ENCODE peak calls at places on chromosomes 11 and 22, in seven cellular contexts. C is brain microvascular endothelial cell, H is nephron progenitor cell, P is AG10803, B is fibroblast of villous mesenchyme, A is right atrium auricular region, F is H1. J is an unnamed sample.

GRCh38 chr22:32850591-32851517 is 49.3 kb downstream of the TIMP3 start:
- DNase-seq in B (peak; percentile 76), H (no peak), F (no peak), P (peak; percentile 72), C (no peak), A (peak; percentile 92), J (peak; percentile 45)

GRCh38 chr11:93517041-93517440 is 26.1 kb downstream of the SMCO4 start:
- DNase-seq in P (no peak), H (no peak), C (no peak), F (no peak), A (no peak), B (no peak), J (no peak)

GRCh38 chr11:46367244-46367915 is 14.1 kb upstream of the MDK start:
- DNase-seq in B (peak; percentile 64), A (no peak), C (no peak), P (peak; percentile 54), F (no peak), H (peak; percentile 84), J (peak; percentile 68)

GRCh38 chr11:6377902-6378694 is 12.2 kb upstream of the SMPD1 start:
- DNase-seq in P (no peak), C (no peak), H (no peak), F (no peak), A (no peak), B (no peak), J (no peak)

GRCh38 chr11:132024587-132025295 is 654.3 kb downstream of the NTM start:
- DNase-seq in A (no peak), F (no peak), P (peak; percentile 68), B (peak; percentile 30), C (peak; percentile 89), H (no peak), J (peak; percentile 74)

GRCh38 chr22:48523091-48523490 is 1304.6 kb downstream of the BRD1 start:
- DNase-seq in F (no peak), B (no peak), H (no peak), P (no peak), C (no peak), A (no peak), J (no peak)

GRCh38 chr11:22640862-22641261 is 15.2 kb upstream of the FANCF start:
- DNase-seq in B (no peak), A (no peak), H (no peak), F (no peak), P (no peak), C (no peak), J (no peak)

GRCh38 chr11:69859275-69859934 is 40.2 kb upstream of the FGF3 start:
- DNase-seq in H (no peak), C (no peak), P (no peak), B (no peak), A (no peak), F (no peak), J (no peak)

GRCh38 chr11:9851366-9851765 is 187.5 kb downstream of the SWAP70 start:
- DNase-seq in C (no peak), B (peak; percentile 82), P (peak; percentile 66), F (no peak), H (no peak), A (no peak), J (peak; percentile 69)

GRCh38 chr22:38012604-38013072 is 28.3 kb upstream of the SOX10 start:
- DNase-seq in H (no peak), F (no peak), A (no peak), C (peak; percentile 67), P (no peak), B (no peak), J (peak; percentile 58)

GRCh38 chr11:15157738-15158137 is 43.0 kb downstream of the INSC start:
- DNase-seq in H (no peak), C (no peak), F (no peak), P (no peak), B (no peak), A (no peak), J (peak; percentile 21)

GRCh38 chr11:15705886-15706285 is 591.2 kb downstream of the INSC start:
- DNase-seq in P (no peak), H (no peak), B (peak; percentile 83), F (no peak), C (no peak), A (no peak), J (no peak)

GRCh38 chr11:66063900-66064299 is 6.2 kb upstream of the PACS1 start:
- DNase-seq in B (no peak), P (no peak), F (no peak), A (no peak), C (no peak), H (no peak), J (no peak)

GRCh38 chr11:36075053-36075452 is 131.2 kb downstream of the LDLRAD3 start:
- DNase-seq in B (peak; percentile 98), F (no peak), P (peak; percentile 97), C (peak; percentile 65), A (no peak), H (no peak), J (peak; percentile 94)

GRCh38 chr11:78870655-78871054 is 296.0 kb upstream of the NARS2 start:
- DNase-seq in B (no peak), C (no peak), A (no peak), H (no peak), F (no peak), P (no peak), J (no peak)

GRCh38 chr11:94457118-94458029 is 36.3 kb downstream of the MRE11 start:
- DNase-seq in A (no peak), B (no peak), H (no peak), C (peak; percentile 7), F (no peak), P (no peak), J (peak; percentile 16)

GRCh38 chr22:40654522-40655167 is 18.1 kb upstream of the MRTFA start:
- DNase-seq in P (peak; percentile 71), B (peak; percentile 86), C (peak; percentile 59), H (no peak), F (no peak), A (peak; percentile 69), J (peak; percentile 85)

GRCh38 chr11:15073361-15074205 is at the start of gene CALCB:
- DNase-seq in P (peak; percentile 12), F (no peak), H (peak; percentile 4), C (no peak), A (no peak), B (peak; percentile 9), J (peak; percentile 32)

GRCh38 chr11:68838572-68838964 is 3.1 kb downstream of the CPT1A start:
- DNase-seq in A (peak; percentile 70), C (no peak), H (no peak), F (no peak), P (peak; percentile 40), B (no peak), J (peak; percentile 30)

GRCh38 chr11:104146421-104146820 is 17.5 kb downstream of the PDGFD start:
- DNase-seq in H (no peak), P (peak; percentile 82), F (no peak), B (peak; percentile 59), A (no peak), C (no peak), J (peak; percentile 37)

GRCh38 chr11:68327586-68328370 is 15.4 kb downstream of the LRP5 start:
- DNase-seq in B (no peak), A (no peak), H (no peak), F (no peak), P (no peak), C (no peak), J (no peak)

GRCh38 chr11:110527146-110527545 is 97.4 kb downstream of the FDX1 start:
- DNase-seq in P (peak; percentile 31), C (no peak), B (no peak), A (no peak), F (no peak), H (no peak), J (peak; percentile 46)

GRCh38 chr11:128903248-128904041 is 12.3 kb downstream of the KCNJ5 start:
- DNase-seq in A (no peak), C (no peak), P (no peak), B (no peak), H (peak; percentile 23), F (no peak), J (no peak)

GRCh38 chr11:20443596-20443995 is 56.1 kb downstream of the PRMT3 start:
- DNase-seq in H (no peak), C (no peak), B (peak; percentile 39), P (peak; percentile 26), A (no peak), F (no peak), J (peak; percentile 37)
- TF ChIP-seq CTCF in H (no peak), C (peak; percentile 39), B (peak; percentile 46), P (peak; percentile 48), A (peak; percentile 33), F (peak; percentile 23), J (peak; percentile 44)

DNA sequence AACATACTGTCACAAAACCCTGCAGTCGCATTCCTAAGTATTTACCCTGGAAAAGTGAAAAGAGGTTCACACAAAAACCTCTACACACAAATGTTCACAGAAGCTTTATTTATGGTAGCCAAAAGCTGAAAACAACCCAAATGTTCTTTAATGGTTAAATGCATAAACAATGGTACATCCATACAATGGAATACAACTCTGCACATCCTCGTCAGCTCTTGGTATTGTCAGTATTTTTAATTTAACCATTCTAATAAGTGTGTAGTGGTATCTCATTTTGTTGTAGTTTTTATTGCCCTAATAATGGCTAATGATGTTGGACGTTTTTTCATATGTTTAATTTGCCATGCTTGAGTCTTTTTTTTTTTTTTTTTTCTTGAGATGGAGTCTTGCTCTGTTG is 99.4 kb downstream of the ATXN10 start:
- DNase-seq in B (no peak), H (no peak), F (no peak), C (no peak), A (no peak), P (no peak), J (no peak)
- TF ChIP-seq CTCF in B (no peak), H (no peak), F (no peak), C (no peak), A (no peak), P (no peak), J (no peak)

GRCh38 chr11:34359548-34359891 is 1.7 kb upstream of the ABTB2 start:
- DNase-seq in F (no peak), B (no peak), A (no peak), H (no peak), C (no peak), P (no peak), J (no peak)
- TF ChIP-seq CTCF in F (no peak), B (no peak), A (peak; percentile 61), H (peak; percentile 56), C (no peak), P (no peak), J (no peak)

DNA sequence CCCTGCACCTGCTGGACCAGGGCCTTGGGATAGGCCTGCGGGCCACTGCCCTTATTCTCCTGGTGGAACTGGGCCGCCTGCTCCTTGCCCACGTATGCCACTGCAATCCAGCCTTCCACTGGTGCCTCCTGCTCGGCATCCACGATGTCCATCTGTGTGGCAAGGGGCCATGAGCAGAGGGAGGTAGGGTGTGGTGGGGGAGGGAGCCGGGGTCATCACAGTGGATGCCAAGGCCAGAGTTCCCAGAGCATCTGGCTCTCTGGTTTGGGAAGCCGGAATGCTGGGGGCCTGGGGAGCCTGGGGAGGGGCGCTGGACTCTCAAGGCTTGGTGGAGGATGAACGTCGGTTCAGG is 627 bp downstream of the RNF215 start:
- DNase-seq in A (no peak), C (no peak), F (no peak), P (no peak), H (no peak), B (no peak), J (no peak)
- TF ChIP-seq CTCF in A (no peak), C (no peak), F (no peak), P (no peak), H (no peak), B (no peak), J (no peak)